ENCODE peak calls at places on chromosomes 5 and 9, in four cellular contexts. X is nephron progenitor cell, J is EH, W is HFFc6. N is an unnamed sample.
A peak's percentile ranks its signal among the peaks of the same experiment; 100 is the strongest.

GRCh38 chr5:5340206-5340729 is 82.2 kb upstream of the ICE1 start:
- DNase-seq in W (peak; percentile 87), J (peak; percentile 98), X (peak; percentile 71), N (peak; percentile 93)

GRCh38 chr5:41790038-41790776 is 80.0 kb downstream of the OXCT1 start:
- DNase-seq in W (no peak), X (no peak), J (peak; percentile 31), N (peak; percentile 15)

GRCh38 chr5:80116465-80116864 is 81.3 kb downstream of the THBS4 start:
- DNase-seq in X (no peak), W (no peak), J (no peak), N (no peak)

GRCh38 chr5:965604-966344 is 42.8 kb upstream of the NKD2 start:
- DNase-seq in W (no peak), J (no peak), X (no peak), N (no peak)

GRCh38 chr9:84271004-84271886 is 69.3 kb downstream of the SLC28A3 start:
- DNase-seq in W (peak; percentile 39), X (peak; percentile 48), J (peak; percentile 68), N (peak; percentile 43)

GRCh38 chr5:132180134-132180745 is 47.4 kb downstream of the P4HA2 start:
- DNase-seq in W (peak; percentile 41), J (peak; percentile 75), X (no peak), N (peak; percentile 84)

GRCh38 chr5:60092671-60093422 is 199.3 kb upstream of the PDE4D start:
- DNase-seq in W (peak; percentile 61), X (no peak), J (peak; percentile 91), N (no peak)

GRCh38 chr9:100725376-100725775 is 147.5 kb downstream of the CAVIN4 start:
- DNase-seq in W (no peak), J (no peak), X (no peak), N (no peak)

GRCh38 chr5:109485030-109485429 is 75.3 kb upstream of the PJA2 start:
- DNase-seq in X (no peak), J (peak; percentile 6), W (no peak), N (no peak)

GRCh38 chr9:120648581-120648980 is 65.7 kb downstream of the MEGF9 start:
- DNase-seq in X (no peak), J (no peak), W (no peak), N (no peak)

GRCh38 chr5:130571076-130571475 is 594.0 kb downstream of the HINT1 start:
- DNase-seq in W (no peak), X (no peak), J (no peak), N (no peak)

GRCh38 chr5:53038196-53038847 is 49.2 kb downstream of the ITGA2 start:
- DNase-seq in J (peak; percentile 21), W (no peak), X (no peak), N (no peak)

GRCh38 chr9:73577867-73578266 is 426.2 kb downstream of the ANXA1 start:
- DNase-seq in X (no peak), J (peak; percentile 12), W (no peak), N (no peak)

GRCh38 chr9:90099262-90099982 is 494.6 kb downstream of the GADD45G start:
- DNase-seq in W (no peak), J (peak; percentile 2), X (no peak), N (peak; percentile 37)

GRCh38 chr5:93018461-93018860 is 562.6 kb downstream of the NR2F1-AS1 start:
- DNase-seq in W (peak; percentile 28), J (peak; percentile 60), X (no peak), N (peak; percentile 32)

GRCh38 chr5:132069561-132069960 is 4.0 kb upstream of the CSF2 start:
- DNase-seq in J (no peak), W (no peak), X (no peak), N (no peak)

N was measured in AG20443.